ENCODE peak calls at places on chromosomes 12 and 14, in four cellular contexts. One of them, this sample, is unnamed.

GRCh38 chr12:5043589-5044419 is at the start of gene KCNA5:
- DNase-seq in K562: peak; percentile 5
- DNase-seq in SK-N-SH: peak; percentile 19
- DNase-seq in H1: peak; percentile 13
- DNase-seq in this sample: peak; percentile 61

GRCh38 chr12:31021809-31022492 is 51.7 kb upstream of the DDX11 start:
- DNase-seq in K562: no peak
- DNase-seq in SK-N-SH: no peak
- DNase-seq in H1: no peak
- DNase-seq in this sample: no peak

GRCh38 chr12:46549527-46550265 is 177.1 kb upstream of the SLC38A2 start:
- DNase-seq in K562: no peak
- DNase-seq in SK-N-SH: no peak
- DNase-seq in H1: no peak
- DNase-seq in this sample: no peak

GRCh38 chr12:93762059-93762719 is 85.0 kb downstream of the CRADD start:
- DNase-seq in K562: no peak
- DNase-seq in SK-N-SH: no peak
- DNase-seq in H1: no peak
- DNase-seq in this sample: no peak

GRCh38 chr12:32906407-32907165 is 10.0 kb upstream of the PKP2 start:
- DNase-seq in K562: no peak
- DNase-seq in SK-N-SH: no peak
- DNase-seq in H1: no peak
- DNase-seq in this sample: no peak

GRCh38 chr12:50099302-50100008 is 4.4 kb upstream of the GPD1 start:
- DNase-seq in K562: no peak
- DNase-seq in SK-N-SH: no peak
- DNase-seq in H1: no peak
- DNase-seq in this sample: no peak

GRCh38 chr12:94230357-94230905 is 82.1 kb downstream of the PLXNC1 start:
- DNase-seq in K562: no peak
- DNase-seq in SK-N-SH: no peak
- DNase-seq in H1: no peak
- DNase-seq in this sample: no peak

GRCh38 chr12:113142173-113142885 is 6.8 kb upstream of the RASAL1 start:
- DNase-seq in K562: no peak
- DNase-seq in SK-N-SH: peak; percentile 22
- DNase-seq in H1: no peak
- DNase-seq in this sample: no peak

GRCh38 chr14:76957224-76957881 is 71.2 kb downstream of the IRF2BPL start:
- DNase-seq in K562: no peak
- DNase-seq in SK-N-SH: peak; percentile 64
- DNase-seq in H1: no peak
- DNase-seq in this sample: no peak

GRCh38 chr12:9106610-9107541 is 8.8 kb downstream of the A2M start:
- DNase-seq in K562: no peak
- DNase-seq in SK-N-SH: no peak
- DNase-seq in H1: no peak
- DNase-seq in this sample: no peak
- TF ChIP-seq TEAD4 in K562: no peak
- TF ChIP-seq TEAD4 in SK-N-SH: no peak
- TF ChIP-seq TEAD4 in H1: no peak
- TF ChIP-seq TEAD4 in this sample: no peak

DNA sequence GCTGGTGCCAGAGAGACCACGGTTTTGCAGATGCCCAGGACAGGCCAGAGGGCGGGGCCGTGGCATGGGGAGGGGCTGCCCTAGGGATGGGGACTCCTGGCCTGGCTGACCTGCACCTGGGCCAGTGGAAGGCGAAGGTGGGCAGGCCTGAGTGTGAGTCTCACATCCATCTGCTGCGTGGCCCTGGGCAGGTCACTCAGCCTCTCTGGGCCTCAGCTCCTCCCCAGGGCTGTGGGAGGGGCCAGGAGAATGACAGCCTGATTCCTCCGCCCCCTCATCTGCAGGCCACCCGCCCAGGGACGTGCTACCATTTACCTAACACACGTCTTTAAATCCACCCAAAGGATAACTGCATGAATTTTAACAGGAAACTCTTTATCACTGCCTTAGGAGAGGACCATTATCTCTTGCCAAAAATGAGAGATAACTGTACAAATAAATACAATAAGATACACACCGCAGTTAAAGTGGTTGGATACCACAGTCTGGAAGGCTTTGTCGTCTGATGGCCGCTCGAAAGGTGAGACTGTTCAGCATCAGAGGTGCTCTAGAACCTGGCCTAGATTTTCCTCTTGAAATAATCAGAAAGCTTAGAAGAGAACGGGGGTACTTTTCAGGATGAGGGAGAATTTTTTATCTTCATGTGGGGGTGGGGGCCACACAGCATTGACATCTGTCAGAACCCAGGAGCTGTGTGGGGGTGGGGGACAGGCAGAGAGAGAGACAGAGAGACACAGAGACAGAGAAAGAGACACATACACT is 90.7 kb downstream of the GALNT9 start:
- DNase-seq in K562: no peak
- DNase-seq in SK-N-SH: no peak
- DNase-seq in H1: no peak
- DNase-seq in this sample: no peak
- TF ChIP-seq TEAD4 in K562: no peak
- TF ChIP-seq TEAD4 in SK-N-SH: no peak
- TF ChIP-seq TEAD4 in H1: no peak
- TF ChIP-seq TEAD4 in this sample: no peak

GRCh38 chr12:67456281-67456918 is 187.2 kb downstream of the CAND1 start:
- DNase-seq in K562: no peak
- DNase-seq in SK-N-SH: peak; percentile 18
- DNase-seq in H1: no peak
- DNase-seq in this sample: no peak
- TF ChIP-seq TEAD4 in K562: no peak
- TF ChIP-seq TEAD4 in SK-N-SH: peak; percentile 32
- TF ChIP-seq TEAD4 in H1: no peak
- TF ChIP-seq TEAD4 in this sample: no peak

GRCh38 chr12:62032838-62033237 is 227.4 kb upstream of the USP15 start:
- DNase-seq in K562: no peak
- DNase-seq in SK-N-SH: no peak
- DNase-seq in H1: no peak
- DNase-seq in this sample: no peak
- TF ChIP-seq TEAD4 in K562: no peak
- TF ChIP-seq TEAD4 in SK-N-SH: no peak
- TF ChIP-seq TEAD4 in H1: no peak
- TF ChIP-seq TEAD4 in this sample: no peak

GRCh38 chr14:104471114-104471513 is 108.5 kb upstream of the C14orf180 start:
- DNase-seq in K562: no peak
- DNase-seq in SK-N-SH: no peak
- DNase-seq in H1: no peak
- DNase-seq in this sample: no peak
- TF ChIP-seq TEAD4 in K562: no peak
- TF ChIP-seq TEAD4 in SK-N-SH: no peak
- TF ChIP-seq TEAD4 in H1: no peak
- TF ChIP-seq TEAD4 in this sample: no peak

This sample was measured in WTC11.